ENCODE peak calls at places on chromosomes 5 and 9, in four cellular contexts. A is GM12878, E is HepG2, O is SK-N-SH. Q is an unnamed sample.

GRCh38 chr9:124420991-124421543 is 5.8 kb upstream of the PSMB7 start:
- DNase-seq in A (no peak), E (no peak), O (no peak), Q (no peak)

GRCh38 chr5:152170350-152170749 is 234.7 kb downstream of the NMUR2 start:
- DNase-seq in A (no peak), E (no peak), O (no peak), Q (no peak)

GRCh38 chr5:74363603-74364205 is 276.8 kb downstream of the ENC1 start:
- DNase-seq in A (no peak), E (no peak), O (no peak), Q (no peak)

GRCh38 chr5:6601271-6601670 is 31.6 kb downstream of the NSUN2 start:
- DNase-seq in A (no peak), E (no peak), O (no peak), Q (no peak)

GRCh38 chr9:109923371-109923770 is 143.4 kb downstream of the PALM2AKAP2 start:
- DNase-seq in A (no peak), E (no peak), O (no peak), Q (no peak)

GRCh38 chr5:125595095-125595494 is 828.1 kb upstream of the GRAMD2B start:
- DNase-seq in A (no peak), E (no peak), O (no peak), Q (no peak)

GRCh38 chr5:151101151-151101550 is 20.3 kb upstream of the TNIP1 start:
- DNase-seq in A (no peak), E (no peak), O (no peak), Q (peak)

GRCh38 chr5:125829349-125829748 is 593.9 kb upstream of the GRAMD2B start:
- DNase-seq in A (no peak), E (no peak), O (no peak), Q (no peak)

GRCh38 chr9:137744632-137745183 is 125.9 kb downstream of the EHMT1 start:
- DNase-seq in A (peak), E (no peak), O (no peak), Q (no peak)

GRCh38 chr9:88092699-88093359 is 45.4 kb downstream of the SPATA31C2 start:
- DNase-seq in A (no peak), E (no peak), O (no peak), Q (no peak)

GRCh38 chr9:124392855-124393460 is 22.3 kb downstream of the PSMB7 start:
- DNase-seq in A (no peak), E (no peak), O (peak), Q (peak)

GRCh38 chr9:127967151-127967809 is 13.5 kb downstream of the EEIG1 start:
- DNase-seq in A (no peak), E (no peak), O (no peak), Q (no peak)
- TF ChIP-seq NFIC in A (no peak), E (no peak), O (peak), Q (no peak)

GRCh38 chr5:148875205-148875875 is 48.9 kb downstream of the ADRB2 start:
- DNase-seq in A (no peak), E (no peak), O (no peak), Q (no peak)

GRCh38 chr5:148873120-148873519 is 46.7 kb downstream of the ADRB2 start:
- DNase-seq in A (no peak), E (no peak), O (no peak), Q (no peak)

DNA sequence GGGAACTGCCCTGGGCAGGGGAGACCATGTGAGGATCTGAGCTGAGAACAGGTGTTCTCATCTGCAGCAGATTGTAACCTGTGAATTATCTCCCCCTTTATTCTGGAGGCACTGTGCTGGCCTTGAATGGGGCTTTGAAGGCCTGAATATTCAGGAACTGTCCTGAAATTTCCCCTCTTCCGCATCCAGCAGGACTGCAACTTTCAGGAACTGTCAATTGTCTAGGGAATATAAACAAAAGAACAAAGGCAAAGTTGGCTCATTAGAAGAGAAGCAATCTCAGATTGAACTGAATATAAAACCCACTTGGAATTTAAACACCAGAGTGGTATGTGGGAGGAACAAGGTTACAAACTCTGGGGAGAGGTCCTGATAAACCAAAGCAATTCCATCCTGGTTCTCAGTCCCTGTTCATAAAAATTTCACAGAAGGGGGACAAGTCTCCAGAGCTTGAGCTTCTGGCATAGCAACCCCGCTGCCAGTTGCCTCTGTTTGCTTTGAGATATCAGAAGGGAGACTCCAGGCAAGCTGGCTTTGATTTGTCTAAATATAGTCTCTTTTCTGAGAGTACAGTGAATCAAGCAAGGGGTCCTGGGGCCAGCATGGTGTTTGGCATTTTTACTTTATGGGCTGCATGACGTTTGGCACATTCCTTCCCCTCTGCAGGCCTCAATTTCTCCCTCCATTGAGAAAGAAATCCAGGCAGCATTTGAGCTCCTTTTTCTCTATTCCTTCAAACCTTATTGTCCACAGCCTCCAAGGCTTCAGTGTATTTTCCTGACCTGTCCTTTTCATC is 47.5 kb downstream of the ADRB2 start:
- DNase-seq in A (no peak), E (no peak), O (no peak), Q (no peak)
- TF ChIP-seq NFIC in A (no peak), E (no peak), O (no peak), Q (no peak)

DNA sequence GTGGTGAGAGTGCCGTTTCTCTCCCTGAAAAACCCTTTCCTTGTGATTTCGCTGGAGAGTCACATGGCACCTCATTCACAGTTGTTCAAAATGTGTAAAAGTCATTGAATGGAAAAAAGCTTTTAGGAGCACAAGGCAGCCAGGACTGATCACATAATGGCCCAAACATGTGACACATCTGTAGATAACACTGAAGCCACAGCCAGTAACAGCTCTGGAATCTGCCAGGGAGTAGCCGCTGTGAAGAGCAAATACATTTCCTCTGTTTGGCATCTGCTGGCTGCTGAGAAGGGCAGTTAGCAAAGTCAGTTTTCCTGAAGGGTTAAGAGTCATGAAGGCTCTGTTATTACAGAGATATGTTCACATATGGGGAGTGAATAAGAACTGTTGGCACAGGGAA is 271.8 kb downstream of the NNT start:
- DNase-seq in A (no peak), E (peak), O (no peak), Q (no peak)
- TF ChIP-seq NFIC in A (no peak), E (no peak), O (no peak), Q (no peak)

DNA sequence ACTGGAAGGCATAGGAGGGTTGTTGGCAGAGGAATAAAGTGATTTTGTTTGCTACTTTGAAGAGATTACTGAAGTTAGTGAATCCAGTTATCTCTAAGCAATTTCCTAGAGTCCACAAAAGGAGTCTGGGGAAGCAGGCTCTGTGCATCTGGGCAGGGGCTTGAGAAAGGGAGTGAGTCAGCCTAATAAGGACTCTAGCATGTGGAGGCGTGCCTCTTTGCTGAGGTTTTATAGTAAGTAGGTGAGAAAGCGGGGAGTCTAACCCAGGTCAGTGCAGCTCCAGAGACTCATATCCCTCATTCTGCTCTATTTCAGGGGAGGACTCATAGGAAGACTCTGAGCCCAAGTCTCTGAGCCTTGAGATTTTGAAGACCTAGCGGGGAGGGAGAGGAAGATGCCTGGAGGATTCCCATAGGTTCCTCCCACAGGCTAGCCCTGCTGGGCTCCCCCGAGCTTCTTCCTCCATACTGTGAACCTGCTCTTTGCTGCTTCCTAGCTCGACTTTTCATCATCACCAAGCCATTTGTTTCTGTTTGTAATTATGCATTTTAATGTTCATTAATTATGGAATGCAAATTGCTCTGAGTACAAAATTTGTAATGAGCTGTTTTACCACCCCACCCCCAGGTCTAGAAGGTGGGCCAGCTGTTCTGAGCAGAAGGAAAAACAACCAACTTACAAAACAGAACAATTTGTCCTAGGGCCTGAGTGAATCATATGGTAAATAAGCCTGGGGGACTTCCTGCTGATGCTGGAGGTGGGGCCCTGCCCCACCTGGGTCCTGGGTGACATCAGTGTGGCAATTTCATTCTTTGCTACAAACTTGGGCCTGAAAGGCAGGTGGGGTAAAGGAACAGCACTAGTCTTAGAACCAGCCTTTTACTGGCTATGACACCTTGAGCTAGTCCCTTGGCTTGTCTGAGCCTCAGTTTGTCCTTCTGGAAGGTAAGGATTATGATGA is 150.2 kb downstream of the TRIM32 start:
- DNase-seq in A (no peak), E (no peak), O (no peak), Q (no peak)
- TF ChIP-seq NFIC in A (no peak), E (no peak), O (no peak), Q (no peak)

GRCh38 chr9:114552716-114553115 is 34.9 kb upstream of the ATP6V1G1 start:
- DNase-seq in A (no peak), E (no peak), O (no peak), Q (no peak)

GRCh38 chr9:114551750-114552685 is 35.6 kb upstream of the ATP6V1G1 start:
- DNase-seq in A (no peak), E (peak), O (peak), Q (peak)

GRCh38 chr9:114549677-114550330 is 37.8 kb upstream of the ATP6V1G1 start:
- DNase-seq in A (no peak), E (no peak), O (no peak), Q (no peak)

GRCh38 chr9:114558027-114558675 is 29.4 kb upstream of the ATP6V1G1 start:
- DNase-seq in A (no peak), E (peak), O (no peak), Q (peak)

DNA sequence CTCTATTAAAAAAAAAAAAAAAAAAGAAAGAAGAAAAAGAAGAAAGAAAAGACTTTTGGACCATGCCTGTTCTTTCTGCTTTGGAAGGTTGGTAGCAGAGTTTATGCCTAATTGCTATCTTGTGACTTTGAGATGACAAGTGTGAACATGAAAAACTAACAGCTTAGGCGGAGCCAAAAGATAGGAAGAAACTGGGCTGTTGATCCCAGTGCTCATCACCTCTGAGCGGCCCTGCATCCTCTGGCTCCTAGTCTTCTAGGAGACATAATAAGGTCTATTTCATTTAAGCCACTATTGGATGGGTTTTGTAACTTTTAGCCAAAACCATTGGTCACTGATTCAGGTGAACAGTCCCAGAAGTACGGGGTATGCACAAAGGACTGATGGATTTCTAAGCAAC is 34.4 kb upstream of the ATP6V1G1 start:
- DNase-seq in A (no peak), E (no peak), O (no peak), Q (no peak)
- TF ChIP-seq NFIC in A (no peak), E (no peak), O (no peak), Q (no peak)

GRCh38 chr5:156947933-156948332 is 15.1 kb downstream of the TIMD4 start:
- DNase-seq in A (no peak), E (no peak), O (no peak), Q (no peak)
- TF ChIP-seq NFIC in A (no peak), E (no peak), O (no peak), Q (no peak)

Q was measured in K562.